ENCODE peak calls at places on chromosomes 1 and 21, in five cellular contexts. T, W, G, J and R are unnamed samples.

GRCh38 chr1:151885479-151885878 is 23.8 kb downstream of the THEM4 start:
- DNase-seq in T (no peak), W (no peak), G (no peak), J (peak; percentile 81), R (no peak)

GRCh38 chr1:66300986-66301451 is 232.9 kb upstream of the SGIP1 start:
- DNase-seq in T (peak; percentile 77), W (no peak), G (no peak), J (no peak), R (no peak)

GRCh38 chr1:121440993-121441392 is 256.2 kb downstream of the SRGAP2C start:
- DNase-seq in T (no peak), W (no peak), G (no peak), J (no peak), R (no peak)

GRCh38 chr1:20211511-20211931 is 25.2 kb upstream of the PLA2G2C start:
- DNase-seq in T (no peak), W (no peak), G (no peak), J (peak; percentile 83), R (no peak)

GRCh38 chr1:10211805-10212405 is 1.5 kb downstream of the KIF1B start:
- DNase-seq in T (no peak), W (no peak), G (no peak), J (peak; percentile 74), R (no peak)

GRCh38 chr1:228852015-228852414 is 116.7 kb downstream of the RHOU start:
- DNase-seq in T (no peak), W (peak; percentile 35), G (no peak), J (no peak), R (no peak)

GRCh38 chr1:61287734-61288133 is 205.4 kb downstream of the NFIA start:
- DNase-seq in T (no peak), W (no peak), G (no peak), J (peak; percentile 92), R (no peak)

GRCh38 chr1:200877839-200878551 is 5.2 kb downstream of the GPR25 start:
- DNase-seq in T (no peak), W (no peak), G (no peak), J (no peak), R (no peak)

GRCh38 chr1:237211540-237211939 is 169.6 kb downstream of the RYR2 start:
- DNase-seq in T (no peak), W (no peak), G (no peak), J (no peak), R (no peak)

GRCh38 chr1:84998642-84999280 is 1.8 kb upstream of the MCOLN2 start:
- DNase-seq in T (no peak), W (no peak), G (peak; percentile 22), J (peak; percentile 15), R (no peak)

GRCh38 chr1:165075725-165076370 is 280.7 kb downstream of the LMX1A start:
- DNase-seq in T (no peak), W (no peak), G (no peak), J (no peak), R (no peak)

GRCh38 chr21:19322360-19322759 is 918.8 kb upstream of the TMPRSS15 start:
- DNase-seq in T (no peak), W (no peak), G (no peak), J (no peak), R (no peak)

GRCh38 chr1:183812686-183813569 is 8.0 kb downstream of the RGL1 start:
- DNase-seq in T (no peak), W (no peak), G (no peak), J (peak; percentile 64), R (no peak)

GRCh38 chr1:61244114-61244513 is 161.8 kb downstream of the NFIA start:
- DNase-seq in T (no peak), W (no peak), G (no peak), J (no peak), R (no peak)

GRCh38 chr21:34530264-34530663 is 18.3 kb upstream of the KCNE1 start:
- DNase-seq in T (no peak), W (no peak), G (no peak), J (no peak), R (no peak)

GRCh38 chr1:76871355-76871974 is 4.2 kb downstream of the ST6GALNAC5 start:
- DNase-seq in T (peak; percentile 22), W (no peak), G (no peak), J (no peak), R (no peak)

GRCh38 chr1:1614204-1614953 is 921 bp upstream of the MIB2 start:
- DNase-seq in T (no peak), W (peak; percentile 44), G (peak; percentile 41), J (peak; percentile 35), R (no peak)

GRCh38 chr1:5921671-5922070 is 70.6 kb downstream of the NPHP4 start:
- DNase-seq in T (no peak), W (no peak), G (no peak), J (no peak), R (no peak)

GRCh38 chr1:236063919-236064673 is 794 bp downstream of the NID1 start:
- DNase-seq in T (no peak), W (peak; percentile 78), G (no peak), J (peak; percentile 28), R (peak; percentile 37)

GRCh38 chr1:9593492-9594465 is 5.1 kb downstream of the TMEM201 start:
- DNase-seq in T (peak; percentile 33), W (peak; percentile 81), G (no peak), J (peak; percentile 94), R (peak; percentile 37)

GRCh38 chr1:32100359-32100758 is 7.5 kb upstream of the KPNA6 start:
- DNase-seq in T (no peak), W (peak; percentile 45), G (no peak), J (no peak), R (no peak)

GRCh38 chr1:245059806-245060424 is 94.9 kb upstream of the KIF26B start:
- DNase-seq in T (no peak), W (no peak), G (no peak), J (no peak), R (no peak)

GRCh38 chr1:202160377-202160940 is at the start of gene PTPN7:
- DNase-seq in T (no peak), W (peak; percentile 56), G (peak; percentile 88), J (no peak), R (no peak)

GRCh38 chr1:88890790-88891317 is 513 bp downstream of the GTF2B start:
- DNase-seq in T (no peak), W (no peak), G (no peak), J (peak; percentile 13), R (peak; percentile 18)

GRCh38 chr1:110634455-110635281 is 28.5 kb upstream of the KCNA2 start:
- DNase-seq in T (peak; percentile 88), W (peak; percentile 93), G (peak; percentile 66), J (peak; percentile 69), R (no peak)

GRCh38 chr1:37814257-37814656 is 6.2 kb upstream of the YRDC start:
- DNase-seq in T (no peak), W (no peak), G (no peak), J (no peak), R (no peak)

GRCh38 chr1:51344602-51345299 is 14.4 kb upstream of the TTC39A start:
- DNase-seq in T (no peak), W (peak; percentile 55), G (no peak), J (no peak), R (peak; percentile 57)

GRCh38 chr1:8259498-8260290 is 58.2 kb upstream of the SLC45A1 start:
- DNase-seq in T (no peak), W (no peak), G (no peak), J (peak; percentile 68), R (no peak)

GRCh38 chr1:51203121-51203873 is 32.8 kb upstream of the RNF11 start:
- DNase-seq in T (peak; percentile 43), W (no peak), G (no peak), J (no peak), R (no peak)

GRCh38 chr1:193569696-193570269 is 383.4 kb upstream of the B3GALT2 start:
- DNase-seq in T (no peak), W (no peak), G (no peak), J (peak; percentile 88), R (no peak)

GRCh38 chr1:228407118-228408040 is 744 bp upstream of the TRIM11 start:
- DNase-seq in T (no peak), W (no peak), G (no peak), J (no peak), R (no peak)

GRCh38 chr1:204976666-204977065 is 66.3 kb upstream of the CNTN2 start:
- DNase-seq in T (no peak), W (no peak), G (no peak), J (no peak), R (no peak)